ENCODE peak calls at places on chromosomes 2 and 18, in five cellular contexts. R is mucosa of descending colon; W is uterus; C is CD8-positive, alpha-beta memory T cell; X is upper lobe of right lung. J is an unnamed sample.

GRCh38 chr2:36695746-36696415 is 626 bp upstream of the VIT start:
- DNase-seq in X (no peak), R (no peak), C (no peak), W (no peak), J (no peak)

GRCh38 chr18:7758764-7759163 is 191.6 kb downstream of the PTPRM start:
- DNase-seq in X (no peak), R (no peak), W (no peak), C (no peak), J (no peak)

GRCh38 chr2:183162362-183162761 is 38.1 kb downstream of the NUP35 start:
- DNase-seq in R (no peak), X (no peak), C (no peak), W (no peak), J (no peak)

GRCh38 chr2:70964596-70965386 is 13.6 kb upstream of the ANKRD53 start:
- DNase-seq in C (peak; percentile 76), W (peak; percentile 80), X (peak; percentile 84), R (peak; percentile 78), J (no peak)

GRCh38 chr2:98158305-98158704 is 71.3 kb downstream of the VWA3B start:
- DNase-seq in C (no peak), W (no peak), X (no peak), R (no peak), J (no peak)

GRCh38 chr2:188788621-188789020 is 185.6 kb upstream of the COL3A1 start:
- DNase-seq in R (no peak), W (peak; percentile 78), X (no peak), C (no peak), J (no peak)

GRCh38 chr2:16495812-16496211 is 169.8 kb downstream of the CYRIA start:
- DNase-seq in X (no peak), C (no peak), W (no peak), R (no peak), J (no peak)

GRCh38 chr2:26555246-26556133 is 77.6 kb upstream of the OTOF start:
- DNase-seq in R (no peak), C (no peak), X (peak; percentile 32), W (no peak), J (peak; percentile 38)

GRCh38 chr2:193561054-193561453 is 1366.3 kb upstream of the TMEFF2 start:
- DNase-seq in R (no peak), W (no peak), C (no peak), X (no peak), J (no peak)

GRCh38 chr2:40130251-40130994 is 321.5 kb downstream of the SLC8A1 start:
- DNase-seq in X (no peak), W (no peak), C (no peak), R (no peak), J (no peak)

GRCh38 chr18:396571-396970 is 103.9 kb downstream of the COLEC12 start:
- DNase-seq in R (no peak), W (no peak), X (no peak), C (no peak), J (no peak)

GRCh38 chr18:23779696-23780303 is 90.5 kb downstream of the LAMA3 start:
- DNase-seq in R (no peak), C (no peak), X (no peak), W (no peak), J (no peak)

GRCh38 chr2:212264227-212264626 is 274.4 kb downstream of the ERBB4 start:
- DNase-seq in R (no peak), C (no peak), X (no peak), W (no peak), J (no peak)

GRCh38 chr2:223562078-223562477 is 40.1 kb downstream of the SCG2 start:
- DNase-seq in R (no peak), C (no peak), X (no peak), W (no peak), J (no peak)

GRCh38 chr18:66742832-66743231 is 138.9 kb upstream of the CDH19 start:
- DNase-seq in C (no peak), R (no peak), W (no peak), X (no peak), J (no peak)

DNA sequence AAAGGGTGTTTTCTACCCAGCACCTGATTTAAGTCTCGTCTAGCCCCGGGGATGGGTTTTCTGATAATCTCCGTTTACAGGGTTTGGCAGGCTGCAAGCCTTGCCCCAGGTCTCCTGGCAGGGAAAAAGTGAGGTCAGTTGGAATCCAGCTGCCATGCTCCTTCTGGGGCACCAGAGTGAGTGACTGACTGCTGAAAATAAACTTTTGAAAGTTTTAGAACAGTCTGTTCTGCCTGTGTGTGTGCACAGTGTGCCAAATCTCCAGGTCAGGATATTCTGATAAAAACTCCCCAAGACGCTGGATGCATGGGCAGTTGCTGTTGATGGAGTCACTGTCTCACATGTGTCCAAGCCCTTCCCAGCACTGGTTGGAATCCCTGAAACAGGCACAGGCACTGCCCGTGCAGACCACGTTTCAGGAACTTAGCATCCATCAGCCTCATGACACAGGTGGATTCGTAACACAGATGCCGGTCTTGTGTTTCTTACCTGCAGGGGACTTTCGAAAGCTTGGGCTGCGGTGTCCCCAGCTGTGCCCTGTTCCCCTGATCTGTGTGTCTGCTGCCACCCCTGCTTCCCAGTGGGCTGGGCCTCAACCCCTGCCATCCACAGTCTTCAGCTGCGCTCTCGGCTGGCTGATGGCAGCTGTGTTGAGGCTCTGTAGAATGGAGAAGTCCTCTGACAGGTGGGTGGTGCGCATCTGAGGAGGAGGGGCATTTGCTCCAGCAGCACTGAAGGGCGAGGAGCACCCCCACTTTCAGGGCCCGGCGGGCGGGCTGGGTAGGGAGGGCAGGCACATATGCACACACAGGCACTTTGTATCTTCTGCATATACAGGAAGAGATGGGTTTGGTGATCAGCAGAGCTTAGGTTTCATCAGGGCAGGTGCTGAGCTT is 65.0 kb downstream of the SH3RF3 start:
- DNase-seq in W (no peak), R (no peak), X (peak; percentile 32), C (no peak), J (no peak)
- H3K4me3 ChIP-seq in W (no peak overlapping the region), R (no peak overlapping the region), X (no peak overlapping the region), C (no peak overlapping the region), J (no peak overlapping the region)

GRCh38 chr18:79935925-79936324 is 15.5 kb downstream of the SLC66A2 start:
- DNase-seq in R (peak; percentile 26), X (peak; percentile 44), W (peak; percentile 5), C (no peak), J (no peak)
- H3K9me3 ChIP-seq in R (peaks cover 20% of the 10 kb centered on the region), X (peaks cover 11% of the 10 kb centered on the region), W (no peaks in the 10 kb centered on the region), C (peaks cover 6% of the 10 kb centered on the region), J (no peaks in the 10 kb centered on the region)

GRCh38 chr2:85593023-85593422 is 2.5 kb upstream of the RNF181 start:
- DNase-seq in W (no peak), R (no peak), X (no peak), C (no peak), J (no peak)
- H3K4me1 ChIP-seq in W (peaks cover 3% of the 10 kb centered on the region), R (peaks cover 16% of the 10 kb centered on the region), X (peaks cover 67% of the 10 kb centered on the region), C (peaks cover 22% of the 10 kb centered on the region), J (peaks cover 18% of the 10 kb centered on the region)

DNA sequence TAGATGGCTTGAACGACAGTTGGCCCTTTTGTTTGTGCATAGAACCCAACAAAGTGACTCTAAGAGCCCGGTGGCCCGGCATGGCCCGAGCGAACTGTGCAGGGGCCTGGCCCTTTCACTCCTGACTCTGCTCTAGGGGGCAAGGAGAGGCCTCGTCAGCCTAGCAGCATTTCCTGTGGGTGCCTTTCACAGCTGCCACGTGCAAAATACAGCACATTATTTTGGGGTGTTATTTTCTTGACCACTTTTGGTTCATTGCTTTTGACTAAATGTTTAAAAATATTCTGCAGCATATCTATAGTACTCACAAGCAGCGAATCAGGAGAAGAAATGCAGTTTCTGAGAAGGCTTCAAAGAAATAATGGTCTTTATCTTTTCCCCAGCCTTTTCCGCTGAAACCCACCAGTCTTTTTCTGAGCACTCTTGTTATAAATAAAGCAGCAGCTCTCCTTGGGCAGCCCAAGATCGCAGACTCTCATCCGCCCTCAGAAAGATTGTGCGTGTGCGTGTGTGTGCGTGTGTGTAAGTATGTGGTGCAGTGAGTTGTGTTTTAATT is 31.3 kb downstream of the DGKD start:
- DNase-seq in R (no peak), X (no peak), C (peak; percentile 68), W (no peak), J (no peak)
- H3K4me3 ChIP-seq in R (no peak overlapping the region), X (no peak overlapping the region), C (peak overlapping the region; percentile 15), W (no peak overlapping the region), J (no peak overlapping the region)

GRCh38 chr2:232966122-232966521 is 46.9 kb downstream of the NGEF start:
- DNase-seq in X (no peak), W (no peak), R (no peak), C (no peak), J (no peak)
- H3K9me3 ChIP-seq in X (no peaks in the 10 kb centered on the region), W (no peaks in the 10 kb centered on the region), R (no peaks in the 10 kb centered on the region), C (no peaks in the 10 kb centered on the region), J (no peaks in the 10 kb centered on the region)

J was measured in Caco-2.